ENCODE peak calls at places on chromosome 19, in seven cellular contexts. W is nephron progenitor cell; C is stimulated activated CD4-positive, alpha-beta T cell treated with anti-CD3 and anti-CD28 coated beads, Interleukin-1b, Interleukin-23, amount 100 ng/mL, for 1 hour; Z is GM18507; J is AG09309; Y is NCI-H1092 treated with DMSO at 0.1 percent for 48 hours; T is fibroblast of mammary gland. Q is an unnamed sample.

GRCh38 chr19:18634612-18635290 is 2.1 kb upstream of the KLHL26 start:
- DNase-seq in W (no peak), C (no peak), Z (no peak), J (no peak), Y (no peak), T (no peak), Q (peak; percentile 37)

GRCh38 chr19:39247701-39248664 is 673 bp downstream of the IFNL4 start:
- DNase-seq in W (peak; percentile 60), C (no peak), Z (no peak), J (no peak), Y (no peak), T (no peak), Q (no peak)

GRCh38 chr19:16263115-16263839 is 61.3 kb upstream of the KLF2 start:
- DNase-seq in W (no peak), C (no peak), Z (no peak), J (no peak), Y (no peak), T (no peak), Q (no peak)

GRCh38 chr19:38264486-38265212 is at the start of gene SPINT2:
- DNase-seq in W (peak; percentile 82), C (no peak), Z (no peak), J (no peak), Y (peak; percentile 47), T (no peak), Q (no peak)

GRCh38 chr19:4916292-4917082 is 7.2 kb downstream of the UHRF1 start:
- DNase-seq in W (no peak), C (no peak), Z (no peak), J (no peak), Y (no peak), T (no peak), Q (no peak)

GRCh38 chr19:47019431-47020041 is at the start of gene NPAS1:
- DNase-seq in W (peak; percentile 62), C (no peak), Z (no peak), J (no peak), Y (no peak), T (no peak), Q (no peak)

GRCh38 chr19:16051254-16052025 is 24.9 kb upstream of the TPM4 start:
- DNase-seq in W (no peak), C (no peak), Z (no peak), J (no peak), Y (no peak), T (peak; percentile 60), Q (no peak)

GRCh38 chr19:18173054-18173571 is 500 bp upstream of the IFI30 start:
- DNase-seq in W (no peak), C (no peak), Z (no peak), J (no peak), Y (no peak), T (peak; percentile 71), Q (no peak)

GRCh38 chr19:44752816-44753618 is 4.5 kb downstream of the BCL3 start:
- DNase-seq in W (peak; percentile 70), C (peak; percentile 83), Z (peak; percentile 85), J (peak; percentile 92), Y (peak; percentile 59), T (peak; percentile 98), Q (peak; percentile 99)

GRCh38 chr19:46211201-46211881 is 18.2 kb upstream of the IGFL1 start:
- DNase-seq in W (no peak), C (no peak), Z (no peak), J (no peak), Y (no peak), T (no peak), Q (no peak)

Q was measured in IMR-90.